ENCODE peak calls at places on chromosomes 5 and 9, in ten cellular contexts. U is Peyer's patch, D is NB4, P is heart left ventricle, B is H54, Q is tibial nerve, A is ovary, H is HepG2, S is HCT116, Y is stomach. T is an unnamed sample.

GRCh38 chr5:142881076-142881466 is 110.9 kb downstream of the ARHGAP26 start:
- DNase-seq in U (no peak), D (peak), P (no peak), B (no peak), Q (peak), A (no peak), H (no peak), S (no peak), Y (no peak), T (peak)

GRCh38 chr5:143592648-143593047 is 189.2 kb upstream of the NR3C1 start:
- DNase-seq in U (peak), D (peak), P (no peak), B (no peak), Q (peak), A (no peak), H (no peak), S (no peak), Y (no peak), T (no peak)

GRCh38 chr9:122065923-122066629 is 27.0 kb downstream of the TTLL11 start:
- DNase-seq in U (no peak), D (no peak), P (no peak), B (no peak), Q (no peak), A (no peak), H (no peak), S (no peak), Y (no peak), T (peak)

GRCh38 chr5:143314664-143315063 is 88.8 kb downstream of the NR3C1 start:
- DNase-seq in U (no peak), D (peak), P (no peak), B (peak), Q (no peak), A (no peak), H (no peak), S (no peak), Y (no peak), T (no peak)

GRCh38 chr5:107533946-107534876 is 136.5 kb downstream of the EFNA5 start:
- DNase-seq in U (no peak), D (no peak), P (no peak), B (no peak), Q (no peak), A (no peak), H (no peak), S (no peak), Y (no peak), T (no peak)

GRCh38 chr5:77180167-77181081 is 30.1 kb upstream of the PDE8B start:
- DNase-seq in U (peak), D (no peak), P (peak), B (no peak), Q (no peak), A (no peak), H (no peak), S (no peak), Y (peak), T (no peak)

GRCh38 chr5:16674750-16675149 is 58.0 kb upstream of the RETREG1 start:
- DNase-seq in U (no peak), D (no peak), P (no peak), B (no peak), Q (no peak), A (no peak), H (no peak), S (no peak), Y (peak), T (no peak)

GRCh38 chr5:85069659-85070640 is 685.3 kb upstream of the EDIL3 start:
- DNase-seq in U (no peak), D (no peak), P (no peak), B (no peak), Q (no peak), A (no peak), H (no peak), S (no peak), Y (no peak), T (no peak)

GRCh38 chr5:179817071-179817840 is 3.4 kb upstream of the SQSTM1 start:
- DNase-seq in U (no peak), D (no peak), P (no peak), B (no peak), Q (no peak), A (peak), H (no peak), S (no peak), Y (no peak), T (peak)

GRCh38 chr9:119986205-119986604 is 593.8 kb downstream of the CDK5RAP2 start:
- DNase-seq in U (no peak), D (no peak), P (no peak), B (no peak), Q (no peak), A (no peak), H (no peak), S (no peak), Y (no peak), T (no peak)

GRCh38 chr9:115328228-115328627 is 210.3 kb upstream of the TNC start:
- DNase-seq in U (no peak), D (no peak), P (peak), B (no peak), Q (no peak), A (no peak), H (no peak), S (no peak), Y (no peak), T (no peak)

GRCh38 chr9:14441976-14442651 is 128.2 kb upstream of the NFIB start:
- DNase-seq in U (no peak), D (peak), P (no peak), B (no peak), Q (no peak), A (no peak), H (peak), S (peak), Y (no peak), T (peak)

GRCh38 chr5:54115768-54116403 is 194.5 kb downstream of the ARL15 start:
- DNase-seq in U (no peak), D (no peak), P (peak), B (no peak), Q (no peak), A (no peak), H (no peak), S (no peak), Y (no peak), T (no peak)

GRCh38 chr5:131644822-131645221 is 9.8 kb upstream of the RAPGEF6 start:
- DNase-seq in U (peak), D (no peak), P (no peak), B (no peak), Q (no peak), A (no peak), H (no peak), S (peak), Y (no peak), T (peak)

GRCh38 chr9:127144670-127145458 is 22.4 kb upstream of the ANGPTL2 start:
- DNase-seq in U (peak), D (no peak), P (peak), B (no peak), Q (no peak), A (peak), H (no peak), S (no peak), Y (no peak), T (no peak)

GRCh38 chr5:172283020-172283861 is at the start of gene UBTD2:
- DNase-seq in U (peak), D (peak), P (peak), B (peak), Q (peak), A (peak), H (peak), S (no peak), Y (peak), T (peak)
- TF ChIP-seq POLR2A in U (no peak), D (no peak), P (peak), B (no peak), Q (peak), A (no peak), H (no peak), S (no peak), Y (no peak), T (no peak)

GRCh38 chr9:134067904-134068741 is at the start of gene BRD3:
- DNase-seq in U (peak), D (peak), P (peak), B (peak), Q (peak), A (peak), H (peak), S (peak), Y (peak), T (peak)
- TF ChIP-seq POLR2A in U (peak), D (peak), P (peak), B (peak), Q (peak), A (peak), H (peak), S (peak), Y (no peak), T (peak)

DNA sequence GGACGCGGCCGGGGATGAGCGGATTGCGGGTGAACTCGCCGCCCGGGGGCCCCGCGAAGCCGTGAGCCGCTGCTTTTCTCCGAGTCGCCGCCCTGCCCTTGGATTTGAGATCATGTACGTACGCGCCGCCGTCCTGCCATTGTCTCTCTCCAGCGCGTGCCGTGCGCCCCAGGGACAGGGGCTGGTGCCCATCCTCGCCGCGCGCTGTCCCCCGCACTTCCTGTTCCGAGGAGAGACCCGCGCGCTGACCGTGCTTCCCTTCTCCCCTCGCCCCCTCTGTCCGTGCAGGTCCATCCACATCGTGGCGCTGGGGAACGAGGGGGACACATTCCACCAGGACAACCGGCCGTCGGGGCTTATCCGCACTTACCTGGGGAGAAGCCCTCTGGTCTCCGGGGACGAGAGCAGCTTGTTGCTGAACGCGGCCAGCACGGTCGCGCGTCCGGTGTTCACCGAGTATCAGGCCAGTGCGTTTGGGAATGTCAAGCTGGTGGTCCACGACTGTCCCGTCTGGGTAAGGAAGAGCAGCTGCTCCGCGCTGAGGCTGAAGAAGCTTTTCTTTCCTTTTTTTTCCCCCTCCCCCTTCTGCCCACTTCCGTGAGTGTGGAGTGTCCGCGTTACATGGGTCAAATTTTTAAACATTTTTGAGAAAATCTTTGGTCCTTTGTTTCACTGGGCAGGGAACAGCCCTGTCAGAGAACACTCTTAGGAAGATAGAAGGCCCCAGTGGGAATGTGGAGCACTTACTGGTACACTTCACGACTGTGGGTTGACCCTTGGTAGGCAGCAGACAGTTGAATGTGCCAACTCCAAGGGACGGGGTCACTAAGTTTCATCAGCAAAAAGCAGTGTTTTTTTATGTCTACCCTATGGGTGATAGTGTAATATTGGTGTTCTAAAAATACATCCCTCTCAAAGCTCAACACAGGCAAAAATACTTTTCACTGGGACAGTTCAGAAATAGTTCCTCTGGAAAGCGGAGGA is 727 bp downstream of the RHOBTB3 start:
- DNase-seq in U (peak), D (peak), P (peak), B (no peak), Q (peak), A (peak), H (peak), S (no peak), Y (peak), T (peak)
- TF ChIP-seq POLR2A in U (no peak), D (no peak), P (no peak), B (no peak), Q (peak), A (peak), H (no peak), S (peak), Y (no peak), T (peak)

GRCh38 chr9:132877818-132878694 is at the start of gene AK8:
- DNase-seq in U (peak), D (peak), P (peak), B (peak), Q (peak), A (peak), H (peak), S (peak), Y (peak), T (peak)
- TF ChIP-seq POLR2A in U (no peak), D (no peak), P (no peak), B (peak), Q (no peak), A (peak), H (no peak), S (peak), Y (no peak), T (peak)

DNA sequence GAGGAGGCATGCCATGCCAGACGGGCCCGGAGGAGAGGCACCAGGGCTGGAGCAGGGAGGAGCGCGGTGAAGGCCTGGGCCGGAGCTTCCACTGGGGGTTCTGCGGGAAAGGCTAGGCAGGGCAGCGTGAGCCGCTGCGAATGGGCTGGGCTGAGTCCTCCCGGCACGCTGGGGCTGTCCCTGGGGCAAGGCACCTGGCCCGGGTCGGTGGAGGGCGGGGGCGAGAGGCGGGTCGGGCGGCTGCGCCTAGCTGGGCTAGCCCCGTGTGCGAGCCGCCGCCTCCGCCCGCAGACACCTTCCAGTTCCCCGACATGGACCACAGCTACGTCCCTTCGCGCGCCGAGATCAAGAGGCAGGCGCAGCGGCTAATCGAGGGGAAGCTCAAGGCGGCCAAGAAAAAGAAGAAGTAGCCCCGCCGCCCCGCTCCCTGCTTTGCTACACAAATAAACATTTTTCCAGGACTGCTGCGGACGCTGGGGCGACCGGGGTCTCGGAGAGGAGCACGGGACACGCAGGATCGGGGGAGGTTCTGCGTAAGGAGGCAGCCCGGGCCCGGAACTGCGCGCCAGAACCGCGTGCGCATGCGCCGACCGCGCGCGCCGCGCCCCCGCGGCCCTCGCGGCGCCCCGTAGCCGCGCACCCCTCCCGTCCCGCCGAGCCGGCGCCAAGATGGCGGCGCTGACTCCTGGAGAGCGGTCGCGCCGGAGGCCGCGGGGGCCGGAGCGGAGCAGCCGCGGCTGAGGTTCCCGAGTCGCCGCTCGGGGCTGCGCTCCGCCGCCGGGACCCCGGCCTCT is at the start of gene RABL6:
- DNase-seq in U (peak), D (peak), P (peak), B (peak), Q (peak), A (peak), H (peak), S (no peak), Y (peak), T (peak)
- TF ChIP-seq POLR2A in U (peak), D (peak), P (peak), B (peak), Q (peak), A (peak), H (peak), S (peak), Y (no peak), T (peak)

GRCh38 chr5:178232124-178232919 is at the start of gene PHYKPL:
- DNase-seq in U (peak), D (peak), P (peak), B (peak), Q (peak), A (peak), H (peak), S (peak), Y (peak), T (peak)
- TF ChIP-seq POLR2A in U (peak), D (peak), P (peak), B (peak), Q (peak), A (peak), H (peak), S (peak), Y (no peak), T (peak)

T was measured in erythroblast.